ENCODE peak calls at places on chromosomes 7 and 10, in four cellular contexts. One of them, this sample, is unnamed.

GRCh38 chr7:69599879-69600764 is 1.8 kb downstream of the AUTS2 start:
- DNase-seq in mesenchymal stem cell: no peak
- DNase-seq in H1: no peak
- DNase-seq in H9: no peak
- DNase-seq in this sample: peak; percentile 40

GRCh38 chr7:127612263-127612662 is 5.7 kb downstream of the PAX4 start:
- DNase-seq in mesenchymal stem cell: no peak
- DNase-seq in H1: no peak
- DNase-seq in H9: no peak
- DNase-seq in this sample: no peak

GRCh38 chr7:82235710-82236109 is 207.9 kb downstream of the CACNA2D1 start:
- DNase-seq in H9: no peak
- DNase-seq in mesenchymal stem cell: peak; percentile 36
- DNase-seq in H1: no peak
- DNase-seq in this sample: no peak

GRCh38 chr7:44534087-44534486 is 7.0 kb downstream of the NPC1L1 start:
- DNase-seq in mesenchymal stem cell: peak; percentile 87
- DNase-seq in H9: no peak
- DNase-seq in H1: no peak
- DNase-seq in this sample: no peak

GRCh38 chr10:122531935-122532334 is 28.6 kb upstream of the DMBT1 start:
- DNase-seq in H9: no peak
- DNase-seq in H1: no peak
- DNase-seq in mesenchymal stem cell: no peak
- DNase-seq in this sample: no peak

GRCh38 chr10:11447571-11447970 is 163.9 kb downstream of the USP6NL start:
- DNase-seq in mesenchymal stem cell: no peak
- DNase-seq in H1: no peak
- DNase-seq in H9: no peak
- DNase-seq in this sample: no peak

GRCh38 chr10:13684252-13684791 is 97.6 kb downstream of the PRPF18 start:
- DNase-seq in mesenchymal stem cell: peak; percentile 45
- DNase-seq in H1: no peak
- DNase-seq in H9: no peak
- DNase-seq in this sample: no peak

GRCh38 chr7:35762781-35763180 is 38.1 kb upstream of the SEPTIN7 start:
- DNase-seq in H9: no peak
- DNase-seq in H1: no peak
- DNase-seq in mesenchymal stem cell: peak; percentile 46
- DNase-seq in this sample: no peak

GRCh38 chr10:86253171-86254072 is 113.2 kb downstream of the GRID1 start:
- DNase-seq in H1: peak; percentile 48
- DNase-seq in mesenchymal stem cell: no peak
- DNase-seq in H9: peak; percentile 71
- DNase-seq in this sample: no peak

GRCh38 chr7:117652943-117653700 is 173.3 kb downstream of the CFTR start:
- DNase-seq in H9: no peak
- DNase-seq in H1: no peak
- DNase-seq in mesenchymal stem cell: no peak
- DNase-seq in this sample: peak; percentile 24

GRCh38 chr10:21398549-21399345 is 126.7 kb downstream of the SKIDA1 start:
- DNase-seq in H9: no peak
- DNase-seq in mesenchymal stem cell: peak; percentile 55
- DNase-seq in H1: no peak
- DNase-seq in this sample: no peak

GRCh38 chr10:99432047-99432446 is 1.6 kb upstream of the GOT1 start:
- DNase-seq in H1: no peak
- DNase-seq in mesenchymal stem cell: no peak
- DNase-seq in H9: no peak
- DNase-seq in this sample: no peak

GRCh38 chr7:1693991-1694524 is 24.0 kb downstream of the ELFN1 start:
- DNase-seq in H9: peak; percentile 93
- DNase-seq in mesenchymal stem cell: peak; percentile 6
- DNase-seq in H1: peak; percentile 88
- DNase-seq in this sample: peak; percentile 88

GRCh38 chr10:49751636-49752510 is 10.2 kb downstream of the OGDHL start:
- DNase-seq in H1: no peak
- DNase-seq in H9: peak; percentile 22
- DNase-seq in mesenchymal stem cell: no peak
- DNase-seq in this sample: no peak

DNA sequence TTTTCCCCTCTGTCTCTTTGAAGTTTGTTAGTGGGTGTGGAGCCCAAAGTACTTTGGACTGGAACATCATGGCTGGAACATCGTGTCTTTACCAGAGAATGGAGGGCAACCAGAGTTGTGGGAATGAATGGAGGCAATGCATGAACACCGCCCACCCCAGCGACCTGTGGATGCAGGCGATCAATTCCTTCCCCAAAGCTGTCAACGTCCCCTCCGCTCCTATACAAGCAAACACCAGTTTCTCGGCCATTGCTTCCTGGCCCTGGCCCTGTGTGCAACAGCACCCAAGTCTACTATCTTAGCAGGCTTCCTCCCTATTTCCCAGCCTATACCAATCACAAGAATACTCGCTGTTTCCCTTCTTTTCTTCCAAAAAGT is 62.6 kb downstream of the CARD11 start:
- DNase-seq in H1: no peak
- DNase-seq in mesenchymal stem cell: no peak
- DNase-seq in H9: no peak
- DNase-seq in this sample: no peak
- H2BK12ac ChIP-seq in H1: no peak overlapping the region
- H2BK12ac ChIP-seq in mesenchymal stem cell: no peak overlapping the region
- H2BK12ac ChIP-seq in H9: no peak overlapping the region
- H2BK12ac ChIP-seq in this sample: no peak overlapping the region

GRCh38 chr7:72217151-72217550 is 195.0 kb downstream of the CALN1 start:
- DNase-seq in mesenchymal stem cell: no peak
- DNase-seq in H9: no peak
- DNase-seq in H1: no peak
- DNase-seq in this sample: no peak

GRCh38 chr7:72211175-72211574 is 201.0 kb downstream of the CALN1 start:
- DNase-seq in H1: no peak
- DNase-seq in H9: no peak
- DNase-seq in mesenchymal stem cell: no peak
- DNase-seq in this sample: no peak

GRCh38 chr7:72213769-72214168 is 198.4 kb downstream of the CALN1 start:
- DNase-seq in H1: no peak
- DNase-seq in mesenchymal stem cell: no peak
- DNase-seq in H9: no peak
- DNase-seq in this sample: no peak

DNA sequence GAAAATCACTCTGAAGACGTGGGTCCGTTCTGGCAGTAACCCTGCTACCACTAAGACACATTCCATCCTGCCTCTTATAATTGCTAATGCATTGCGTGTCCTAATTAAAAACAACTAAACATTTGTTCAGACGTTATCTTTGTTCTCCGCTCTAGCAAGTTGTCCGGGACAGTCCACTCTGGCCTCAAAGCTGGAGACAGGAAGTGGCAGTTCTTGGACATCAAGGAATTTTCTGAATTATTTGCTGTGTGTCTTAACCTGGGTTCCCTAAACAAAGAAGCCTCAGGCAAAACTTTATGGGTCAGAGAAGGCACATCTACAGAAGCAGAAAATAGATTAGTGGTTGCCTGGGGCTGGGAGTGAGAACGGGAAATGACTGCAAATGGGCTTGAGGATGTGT is 199.1 kb downstream of the CALN1 start:
- DNase-seq in H1: no peak
- DNase-seq in mesenchymal stem cell: no peak
- DNase-seq in H9: no peak
- DNase-seq in this sample: no peak
- H3K23ac ChIP-seq in H1: no peak overlapping the region
- H3K23ac ChIP-seq in mesenchymal stem cell: no peak overlapping the region
- H3K23ac ChIP-seq in H9: no peak overlapping the region
- H3K23ac ChIP-seq in this sample: no peak overlapping the region

DNA sequence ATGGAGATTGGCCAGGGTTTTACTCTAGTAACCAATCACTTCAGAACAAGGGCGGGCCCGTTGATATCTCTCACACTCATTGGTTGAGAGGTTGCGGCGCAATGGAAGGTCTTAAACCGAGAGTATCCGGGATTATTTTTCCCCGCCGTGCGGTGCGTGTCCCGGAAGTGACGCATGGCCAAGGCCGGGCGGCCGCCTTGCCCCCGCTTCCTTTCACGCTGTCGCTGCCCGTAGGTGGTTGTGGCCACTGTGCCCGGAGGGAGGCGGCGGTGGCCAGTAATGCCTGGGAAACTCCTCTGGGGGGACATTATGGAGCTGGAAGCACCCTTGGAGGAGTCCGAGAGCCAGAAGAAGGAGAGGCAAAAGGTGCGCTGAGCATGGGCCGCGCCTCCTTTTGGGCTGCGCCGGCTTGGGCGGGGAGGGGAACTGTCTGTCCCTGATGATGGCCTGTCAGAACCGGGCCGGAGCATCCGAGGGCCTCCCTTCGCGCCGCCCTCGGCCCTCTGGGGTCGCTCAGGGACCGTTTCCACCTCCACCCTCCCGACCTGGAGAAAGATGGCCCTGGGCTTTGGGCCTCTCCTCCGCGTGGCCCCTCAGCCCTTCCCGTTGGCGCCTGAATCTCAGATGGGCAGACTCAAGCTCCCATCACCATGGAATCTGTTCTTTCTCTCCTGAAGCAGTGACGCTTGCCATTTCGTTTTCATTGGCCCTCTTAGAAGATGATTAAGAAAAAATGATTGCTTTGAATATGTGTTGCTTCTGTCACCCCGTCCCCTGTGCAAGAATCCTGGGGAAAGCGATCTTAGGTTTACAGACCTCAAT is at the start of gene DDX50:
- DNase-seq in mesenchymal stem cell: peak; percentile 100
- DNase-seq in H1: peak; percentile 97
- DNase-seq in H9: peak; percentile 98
- DNase-seq in this sample: peak; percentile 99
- H2BK15ac ChIP-seq in mesenchymal stem cell: peak within 1 kb of the TSS; percentile 98
- H2BK15ac ChIP-seq in H1: no peak within 1 kb of the TSS
- H2BK15ac ChIP-seq in H9: no peak within 1 kb of the TSS
- H2BK15ac ChIP-seq in this sample: no peak within 1 kb of the TSS

DNA sequence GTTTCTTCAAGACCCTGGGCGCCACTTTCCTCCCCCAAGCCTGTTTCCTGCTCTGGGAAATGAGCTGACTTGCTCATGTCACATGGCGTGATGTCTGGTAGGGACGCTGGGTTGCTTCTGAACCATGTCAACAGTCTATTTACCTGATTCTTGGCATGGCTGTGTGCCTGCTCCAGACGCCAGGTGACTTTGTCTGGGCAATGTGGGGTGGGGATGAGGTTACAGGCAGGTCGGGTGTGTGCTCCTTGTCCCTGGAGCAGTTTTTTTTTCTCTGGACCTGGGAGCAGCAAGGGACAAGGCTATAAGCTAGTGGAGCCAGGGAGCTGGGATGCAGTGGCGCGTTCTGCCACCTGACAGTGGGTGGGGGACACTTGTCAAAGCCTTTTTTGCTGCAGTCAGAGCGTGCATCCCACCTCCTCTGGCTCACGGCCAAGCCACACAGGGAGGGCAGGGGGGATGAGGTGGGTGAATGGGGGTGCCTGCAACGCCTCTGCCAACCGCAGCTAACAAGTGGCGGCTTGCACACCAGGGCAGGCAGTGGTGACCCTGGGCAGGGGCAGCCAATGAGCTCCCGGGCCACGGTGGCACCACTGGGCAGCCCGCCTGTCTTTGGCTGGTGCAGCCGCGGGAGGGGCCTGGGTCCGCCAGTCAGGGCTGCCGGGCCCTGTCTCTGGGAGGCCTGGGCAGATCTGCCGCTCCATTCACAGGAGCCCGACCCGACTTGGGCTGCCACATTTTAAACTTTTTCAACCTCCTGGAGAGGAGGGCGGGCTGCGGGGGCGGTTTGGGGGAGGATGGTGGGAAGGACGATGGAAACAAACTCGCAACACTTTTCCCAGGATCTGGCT is 22.9 kb downstream of the DNAJB12 start:
- DNase-seq in H1: peak; percentile 88
- DNase-seq in H9: peak; percentile 99
- DNase-seq in mesenchymal stem cell: peak; percentile 90
- DNase-seq in this sample: peak; percentile 80
- H2BK12ac ChIP-seq in H1: peak overlapping the region; percentile 22
- H2BK12ac ChIP-seq in H9: no peak overlapping the region
- H2BK12ac ChIP-seq in mesenchymal stem cell: peak overlapping the region; percentile 99
- H2BK12ac ChIP-seq in this sample: peak overlapping the region; percentile 82

GRCh38 chr10:101818958-101819633 is 852 bp upstream of the OGA start:
- DNase-seq in mesenchymal stem cell: peak; percentile 13
- DNase-seq in H9: no peak
- DNase-seq in H1: no peak
- DNase-seq in this sample: no peak

GRCh38 chr10:101817542-101818118 is 614 bp downstream of the OGA start:
- DNase-seq in H1: no peak
- DNase-seq in H9: peak; percentile 49
- DNase-seq in mesenchymal stem cell: peak; percentile 91
- DNase-seq in this sample: no peak

GRCh38 chr10:101818119-101818957 is at the start of gene OGA:
- DNase-seq in H1: peak; percentile 95
- DNase-seq in mesenchymal stem cell: peak; percentile 100
- DNase-seq in H9: peak; percentile 99
- DNase-seq in this sample: peak; percentile 99

GRCh38 chr10:101816375-101816773 is 1.9 kb downstream of the OGA start:
- DNase-seq in H1: no peak
- DNase-seq in H9: no peak
- DNase-seq in mesenchymal stem cell: no peak
- DNase-seq in this sample: no peak

DNA sequence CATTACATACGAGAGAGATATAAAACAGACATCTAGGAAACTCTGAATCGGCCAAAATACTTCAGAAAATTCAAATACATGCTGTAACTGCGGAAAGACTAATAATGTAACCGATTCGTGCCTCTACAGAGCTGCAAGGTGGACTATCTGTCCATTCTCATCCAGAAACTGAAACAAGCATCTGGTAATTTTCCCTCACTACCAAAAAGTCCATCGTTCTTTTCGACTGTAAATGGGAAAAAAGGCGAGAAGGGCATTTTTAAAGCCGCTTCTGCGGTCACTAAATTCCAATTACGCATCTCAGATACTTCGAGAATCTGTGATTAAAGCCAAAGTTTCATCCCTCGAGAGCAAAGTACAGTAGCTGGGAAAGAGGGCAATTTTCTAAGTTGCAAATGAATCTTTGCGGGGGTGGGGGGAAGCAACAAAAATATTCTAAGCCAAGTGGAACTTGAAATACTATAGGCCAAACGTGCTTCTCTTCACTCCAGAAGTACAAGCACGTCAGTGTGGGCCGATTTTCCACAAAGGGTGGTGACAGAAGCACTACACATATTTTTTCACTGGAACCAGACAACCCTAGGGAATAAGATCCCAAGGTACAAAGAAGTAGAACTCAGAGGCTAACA is 1.2 kb downstream of the OGA start:
- DNase-seq in H1: peak; percentile 45
- DNase-seq in H9: no peak
- DNase-seq in mesenchymal stem cell: peak; percentile 15
- DNase-seq in this sample: no peak
- H3K23ac ChIP-seq in H1: no peak overlapping the region
- H3K23ac ChIP-seq in H9: no peak overlapping the region
- H3K23ac ChIP-seq in mesenchymal stem cell: no peak overlapping the region
- H3K23ac ChIP-seq in this sample: no peak overlapping the region

GRCh38 chr10:59628965-59629364 is 80.7 kb downstream of the SLC16A9 start:
- DNase-seq in mesenchymal stem cell: no peak
- DNase-seq in H1: no peak
- DNase-seq in H9: no peak
- DNase-seq in this sample: no peak
- H2BK15ac ChIP-seq in mesenchymal stem cell: no peak overlapping the region
- H2BK15ac ChIP-seq in H1: no peak overlapping the region
- H2BK15ac ChIP-seq in H9: no peak overlapping the region
- H2BK15ac ChIP-seq in this sample: no peak overlapping the region